ENCODE peak calls at places on chromosomes 5 and 9, in five cellular contexts. One of them, this sample, is unnamed.
A peak's percentile ranks its signal among the peaks of the same experiment; 100 is the strongest.

GRCh38 chr5:123719004-123719403 is 207.0 kb downstream of the CSNK1G3 start:
- DNase-seq in HCT116: no peak
- DNase-seq in astrocyte: no peak
- DNase-seq in H9: no peak
- DNase-seq in IMR-90: peak; percentile 65
- DNase-seq in this sample: no peak

GRCh38 chr5:130074820-130075219 is 170.6 kb downstream of the CHSY3 start:
- DNase-seq in HCT116: no peak
- DNase-seq in astrocyte: no peak
- DNase-seq in H9: no peak
- DNase-seq in IMR-90: no peak
- DNase-seq in this sample: no peak

GRCh38 chr9:71937070-71937625 is 25.7 kb downstream of the C9orf85 start:
- DNase-seq in HCT116: no peak
- DNase-seq in astrocyte: no peak
- DNase-seq in H9: no peak
- DNase-seq in IMR-90: no peak
- DNase-seq in this sample: no peak

GRCh38 chr9:105074501-105074900 is 146.5 kb upstream of the ABCA1 start:
- DNase-seq in HCT116: no peak
- DNase-seq in astrocyte: no peak
- DNase-seq in H9: no peak
- DNase-seq in IMR-90: no peak
- DNase-seq in this sample: no peak

GRCh38 chr9:87497604-87498045 is at the start of gene DAPK1:
- DNase-seq in HCT116: peak; percentile 23
- DNase-seq in astrocyte: peak; percentile 37
- DNase-seq in H9: peak; percentile 83
- DNase-seq in IMR-90: no peak
- DNase-seq in this sample: peak; percentile 60

GRCh38 chr5:109354761-109355160 is 55.0 kb downstream of the PJA2 start:
- DNase-seq in HCT116: no peak
- DNase-seq in astrocyte: no peak
- DNase-seq in H9: no peak
- DNase-seq in IMR-90: no peak
- DNase-seq in this sample: no peak

GRCh38 chr9:4842213-4842612 is 49.5 kb downstream of the RCL1 start:
- DNase-seq in HCT116: no peak
- DNase-seq in astrocyte: no peak
- DNase-seq in H9: no peak
- DNase-seq in IMR-90: no peak
- DNase-seq in this sample: no peak

GRCh38 chr5:96975656-96976055 is 39.8 kb downstream of the LNPEP start:
- DNase-seq in HCT116: no peak
- DNase-seq in astrocyte: no peak
- DNase-seq in H9: no peak
- DNase-seq in IMR-90: peak; percentile 6
- DNase-seq in this sample: no peak

GRCh38 chr9:77648458-77649108 is 461 bp upstream of the GNA14 start:
- DNase-seq in HCT116: no peak
- DNase-seq in astrocyte: peak; percentile 11
- DNase-seq in H9: peak; percentile 76
- DNase-seq in IMR-90: no peak
- DNase-seq in this sample: peak; percentile 22

GRCh38 chr5:141430332-141431113 is at the start of gene PCDHGA12:
- DNase-seq in HCT116: no peak
- DNase-seq in astrocyte: peak; percentile 77
- DNase-seq in H9: no peak
- DNase-seq in IMR-90: peak; percentile 87
- DNase-seq in this sample: peak; percentile 82

GRCh38 chr9:28365736-28366135 is 792.5 kb upstream of the C9orf72 start:
- DNase-seq in HCT116: no peak
- DNase-seq in astrocyte: no peak
- DNase-seq in H9: no peak
- DNase-seq in IMR-90: no peak
- DNase-seq in this sample: no peak

GRCh38 chr5:78533356-78533755 is 115.2 kb downstream of the LHFPL2 start:
- DNase-seq in HCT116: no peak
- DNase-seq in astrocyte: no peak
- DNase-seq in H9: no peak
- DNase-seq in IMR-90: peak; percentile 38
- DNase-seq in this sample: no peak

GRCh38 chr9:129002989-129003388 is 25.1 kb downstream of the SH3GLB2 start:
- DNase-seq in HCT116: no peak
- DNase-seq in astrocyte: no peak
- DNase-seq in H9: no peak
- DNase-seq in IMR-90: no peak
- DNase-seq in this sample: no peak

GRCh38 chr5:32865475-32865874 is 154.4 kb downstream of the NPR3 start:
- DNase-seq in HCT116: no peak
- DNase-seq in astrocyte: peak; percentile 77
- DNase-seq in H9: no peak
- DNase-seq in IMR-90: peak; percentile 34
- DNase-seq in this sample: peak; percentile 80

GRCh38 chr9:128208943-128209695 is 5.9 kb downstream of the DNM1 start:
- DNase-seq in HCT116: no peak
- DNase-seq in astrocyte: no peak
- DNase-seq in H9: no peak
- DNase-seq in IMR-90: no peak
- DNase-seq in this sample: no peak

GRCh38 chr5:113806250-113806649 is 292.8 kb downstream of the YTHDC2 start:
- DNase-seq in HCT116: no peak
- DNase-seq in astrocyte: peak; percentile 66
- DNase-seq in H9: no peak
- DNase-seq in IMR-90: peak; percentile 34
- DNase-seq in this sample: peak; percentile 75

GRCh38 chr5:178304761-178305645 is 72.4 kb upstream of the PHYKPL start:
- DNase-seq in HCT116: no peak
- DNase-seq in astrocyte: no peak
- DNase-seq in H9: peak; percentile 7
- DNase-seq in IMR-90: no peak
- DNase-seq in this sample: no peak

GRCh38 chr9:22379272-22379671 is 67.4 kb upstream of the DMRTA1 start:
- DNase-seq in HCT116: no peak
- DNase-seq in astrocyte: no peak
- DNase-seq in H9: no peak
- DNase-seq in IMR-90: no peak
- DNase-seq in this sample: no peak

GRCh38 chr5:146467729-146468128 is 20.6 kb downstream of the TCERG1 start:
- DNase-seq in HCT116: no peak
- DNase-seq in astrocyte: no peak
- DNase-seq in H9: no peak
- DNase-seq in IMR-90: no peak
- DNase-seq in this sample: no peak

GRCh38 chr5:180866296-180866695 is 5.2 kb upstream of the ZFP62 start:
- DNase-seq in HCT116: no peak
- DNase-seq in astrocyte: no peak
- DNase-seq in H9: no peak
- DNase-seq in IMR-90: no peak
- DNase-seq in this sample: no peak

GRCh38 chr5:157116483-157116954 is 7.7 kb upstream of the HAVCR2 start:
- DNase-seq in HCT116: no peak
- DNase-seq in astrocyte: no peak
- DNase-seq in H9: no peak
- DNase-seq in IMR-90: no peak
- DNase-seq in this sample: no peak

GRCh38 chr5:119370521-119370920 is 14.7 kb downstream of the TNFAIP8 start:
- DNase-seq in HCT116: no peak
- DNase-seq in astrocyte: no peak
- DNase-seq in H9: no peak
- DNase-seq in IMR-90: no peak
- DNase-seq in this sample: no peak
- H3K4me2 ChIP-seq in HCT116: no peak overlapping the region
- H3K4me2 ChIP-seq in astrocyte: no peak overlapping the region
- H3K4me2 ChIP-seq in H9: no peak overlapping the region
- H3K4me2 ChIP-seq in IMR-90: no peak overlapping the region
- H3K4me2 ChIP-seq in this sample: no peak overlapping the region

GRCh38 chr9:93233033-93233432 is 49.1 kb downstream of the WNK2 start:
- DNase-seq in HCT116: no peak
- DNase-seq in astrocyte: no peak
- DNase-seq in H9: no peak
- DNase-seq in IMR-90: no peak
- DNase-seq in this sample: no peak
- H3K4me1 ChIP-seq in HCT116: peaks cover 8% of the 10 kb centered on the region
- H3K4me1 ChIP-seq in astrocyte: no peaks in the 10 kb centered on the region
- H3K4me1 ChIP-seq in H9: no peaks in the 10 kb centered on the region
- H3K4me1 ChIP-seq in IMR-90: no peaks in the 10 kb centered on the region
- H3K4me1 ChIP-seq in this sample: no peaks in the 10 kb centered on the region

GRCh38 chr5:68535121-68535520 is 319.6 kb downstream of the PIK3R1 start:
- DNase-seq in HCT116: no peak
- DNase-seq in astrocyte: no peak
- DNase-seq in H9: no peak
- DNase-seq in IMR-90: no peak
- DNase-seq in this sample: no peak

GRCh38 chr5:68533051-68533450 is 317.5 kb downstream of the PIK3R1 start:
- DNase-seq in HCT116: no peak
- DNase-seq in astrocyte: no peak
- DNase-seq in H9: no peak
- DNase-seq in IMR-90: no peak
- DNase-seq in this sample: no peak

GRCh38 chr5:68531970-68532369 is 316.4 kb downstream of the PIK3R1 start:
- DNase-seq in HCT116: no peak
- DNase-seq in astrocyte: no peak
- DNase-seq in H9: no peak
- DNase-seq in IMR-90: no peak
- DNase-seq in this sample: no peak

GRCh38 chr5:68534131-68534940 is 318.8 kb downstream of the PIK3R1 start:
- DNase-seq in HCT116: no peak
- DNase-seq in astrocyte: peak; percentile 52
- DNase-seq in H9: no peak
- DNase-seq in IMR-90: no peak
- DNase-seq in this sample: no peak

GRCh38 chr5:68533571-68534051 is 318.1 kb downstream of the PIK3R1 start:
- DNase-seq in HCT116: no peak
- DNase-seq in astrocyte: no peak
- DNase-seq in H9: no peak
- DNase-seq in IMR-90: no peak
- DNase-seq in this sample: no peak
- H3K9ac ChIP-seq in HCT116: no peak overlapping the region
- H3K9ac ChIP-seq in astrocyte: no peak overlapping the region
- H3K9ac ChIP-seq in H9: no peak overlapping the region
- H3K9ac ChIP-seq in IMR-90: no peak overlapping the region
- H3K9ac ChIP-seq in this sample: no peak overlapping the region

GRCh38 chr9:99071313-99072039 is 33.4 kb upstream of the TGFBR1 start:
- DNase-seq in HCT116: no peak
- DNase-seq in astrocyte: peak; percentile 39
- DNase-seq in H9: no peak
- DNase-seq in IMR-90: peak; percentile 48
- DNase-seq in this sample: no peak

GRCh38 chr9:99069075-99069474 is 35.8 kb upstream of the TGFBR1 start:
- DNase-seq in HCT116: no peak
- DNase-seq in astrocyte: no peak
- DNase-seq in H9: no peak
- DNase-seq in IMR-90: no peak
- DNase-seq in this sample: no peak

GRCh38 chr9:99073347-99073746 is 31.6 kb upstream of the TGFBR1 start:
- DNase-seq in HCT116: no peak
- DNase-seq in astrocyte: no peak
- DNase-seq in H9: no peak
- DNase-seq in IMR-90: no peak
- DNase-seq in this sample: no peak

GRCh38 chr9:99072040-99072394 is 32.9 kb upstream of the TGFBR1 start:
- DNase-seq in HCT116: no peak
- DNase-seq in astrocyte: no peak
- DNase-seq in H9: no peak
- DNase-seq in IMR-90: no peak
- DNase-seq in this sample: no peak

DNA sequence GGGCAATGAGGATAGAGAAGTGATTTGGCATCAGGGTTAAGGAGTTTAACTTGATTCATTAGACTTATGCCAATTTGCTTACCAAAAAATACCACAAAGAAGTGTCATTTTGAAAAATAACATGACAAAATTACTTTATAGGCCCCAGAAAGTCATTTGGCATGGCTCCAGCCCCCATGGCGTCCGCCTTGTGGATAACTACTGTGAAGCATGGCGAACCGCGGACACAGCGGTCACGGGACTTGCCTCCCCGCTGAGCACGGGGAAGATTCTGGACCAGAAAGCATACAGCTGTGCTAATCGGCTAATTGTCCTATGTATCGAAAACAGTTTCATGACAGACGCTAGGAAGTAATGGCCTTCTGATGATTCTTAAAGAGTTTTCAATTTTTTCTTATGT is 35.4 kb upstream of the TGFBR1 start:
- DNase-seq in HCT116: no peak
- DNase-seq in astrocyte: no peak
- DNase-seq in H9: no peak
- DNase-seq in IMR-90: no peak
- DNase-seq in this sample: no peak
- H3K4me2 ChIP-seq in HCT116: no peak overlapping the region
- H3K4me2 ChIP-seq in astrocyte: no peak overlapping the region
- H3K4me2 ChIP-seq in H9: no peak overlapping the region
- H3K4me2 ChIP-seq in IMR-90: no peak overlapping the region
- H3K4me2 ChIP-seq in this sample: no peak overlapping the region

DNA sequence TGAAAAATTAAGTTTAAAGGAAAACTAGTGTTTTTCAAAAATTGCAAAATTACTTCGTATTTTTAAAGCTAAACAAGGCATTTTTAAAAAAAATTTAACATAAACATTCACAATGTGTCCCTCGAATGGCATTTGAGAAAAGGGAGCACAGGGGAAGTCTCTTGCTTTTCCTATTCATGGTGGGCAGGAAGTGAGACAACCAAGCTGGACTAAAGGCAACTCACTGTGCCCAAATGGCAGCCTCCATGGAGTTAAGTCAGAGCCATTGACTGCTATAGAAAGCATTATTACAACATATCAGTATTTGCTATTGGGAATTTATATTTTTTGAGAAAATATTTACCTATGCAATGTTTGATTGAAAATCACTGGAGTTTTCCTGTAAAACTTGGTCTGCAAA is 8.3 kb downstream of the HNRNPH1 start:
- DNase-seq in HCT116: no peak
- DNase-seq in astrocyte: no peak
- DNase-seq in H9: no peak
- DNase-seq in IMR-90: peak; percentile 51
- DNase-seq in this sample: no peak
- H3K4me1 ChIP-seq in HCT116: no peaks in the 10 kb centered on the region
- H3K4me1 ChIP-seq in astrocyte: peaks cover 8% of the 10 kb centered on the region
- H3K4me1 ChIP-seq in H9: no peaks in the 10 kb centered on the region
- H3K4me1 ChIP-seq in IMR-90: peaks cover 6% of the 10 kb centered on the region
- H3K4me1 ChIP-seq in this sample: peaks cover 2% of the 10 kb centered on the region

GRCh38 chr9:136653323-136654064 is 9.2 kb upstream of the EGFL7 start:
- DNase-seq in HCT116: no peak
- DNase-seq in astrocyte: no peak
- DNase-seq in H9: no peak
- DNase-seq in IMR-90: no peak
- DNase-seq in this sample: no peak
- H3K9ac ChIP-seq in HCT116: no peak overlapping the region
- H3K9ac ChIP-seq in astrocyte: no peak overlapping the region
- H3K9ac ChIP-seq in H9: no peak overlapping the region
- H3K9ac ChIP-seq in IMR-90: no peak overlapping the region
- H3K9ac ChIP-seq in this sample: no peak overlapping the region

This sample was measured in fibroblast of lung.